ENCODE peak calls at places on chromosomes 1 and 21, in ten cellular contexts. P is epithelial cell of esophagus; G is activated CD4-positive, alpha-beta T cell treated with anti-CD3 and anti-CD28 coated beads, Interleukin-2, amount 50 U/mL, for 1 hour; W is A549; U is GM20000; D is NCI-H1694; K is GM04504; H is AG09309; O is hepatic stellate cell; Y is activated CD8-positive, alpha-beta memory T cell treated with anti-CD3 and anti-CD28 coated beads, Interleukin-2, amount 10 ng/mL, durations not matched to agents 7 days and 5 days. C is an unnamed sample.

GRCh38 chr1:16617101-16617727 is 3.9 kb upstream of the NBPF1 start:
- DNase-seq in H (no peak), K (no peak), G (no peak), D (no peak), P (no peak), Y (peak), U (peak), W (no peak), O (no peak), C (no peak)

GRCh38 chr1:60227581-60228252 is 154.1 kb upstream of the C1orf87 start:
- DNase-seq in G (no peak), Y (no peak), U (no peak), W (no peak), O (no peak), K (peak), H (no peak), D (no peak), P (peak), C (peak)

GRCh38 chr1:31040038-31040437 is 25.5 kb downstream of the PUM1 start:
- DNase-seq in K (no peak), H (no peak), G (no peak), O (no peak), P (no peak), U (no peak), W (peak), Y (no peak), D (no peak), C (no peak)

GRCh38 chr21:41659791-41660560 is 106.9 kb downstream of the RIPK4 start:
- DNase-seq in Y (no peak), O (no peak), W (peak), U (no peak), G (no peak), H (no peak), K (no peak), D (no peak), P (no peak), C (no peak)

GRCh38 chr21:42518216-42518615 is 4.6 kb downstream of the SLC37A1 start:
- DNase-seq in K (no peak), P (peak), O (peak), W (peak), H (peak), Y (no peak), D (no peak), G (no peak), U (no peak), C (no peak)

GRCh38 chr1:107748529-107748928 is 216.5 kb downstream of the VAV3 start:
- DNase-seq in G (no peak), P (peak), K (peak), Y (no peak), O (peak), U (no peak), W (peak), H (peak), D (peak), C (peak)

GRCh38 chr1:193322218-193322617 is 135.8 kb upstream of the B3GALT2 start:
- DNase-seq in O (peak), W (peak), U (no peak), H (no peak), K (no peak), P (peak), G (no peak), Y (no peak), D (no peak), C (peak)

GRCh38 chr1:185733818-185734709 is at the start of gene HMCN1:
- DNase-seq in P (peak), K (peak), D (peak), O (peak), H (no peak), U (peak), G (peak), Y (peak), W (peak), C (peak)

GRCh38 chr1:8396912-8397406 is 79.0 kb downstream of the SLC45A1 start:
- DNase-seq in P (peak), D (no peak), W (peak), K (peak), Y (peak), H (peak), U (peak), O (peak), G (no peak), C (peak)

GRCh38 chr1:87765686-87766085 is 437.0 kb downstream of the LMO4 start:
- DNase-seq in O (peak), D (no peak), G (no peak), Y (no peak), W (peak), K (peak), H (peak), U (no peak), P (peak), C (no peak)

GRCh38 chr1:196372896-196373536 is 235.2 kb downstream of the KCNT2 start:
- DNase-seq in G (no peak), P (peak), U (peak), O (no peak), W (peak), K (no peak), Y (no peak), D (peak), H (no peak), C (peak)

GRCh38 chr1:248810727-248811513 is 14.8 kb downstream of the SH3BP5L start:
- DNase-seq in W (no peak), D (no peak), H (no peak), O (peak), Y (no peak), K (no peak), U (peak), G (no peak), P (peak), C (no peak)

GRCh38 chr1:157532569-157532968 is 19.7 kb downstream of the FCRL5 start:
- DNase-seq in K (no peak), W (no peak), G (no peak), D (no peak), P (no peak), Y (no peak), H (no peak), O (no peak), U (no peak), C (no peak)

GRCh38 chr1:240405751-240406150 is 206.2 kb downstream of the GREM2 start:
- DNase-seq in O (no peak), P (no peak), U (no peak), G (no peak), K (no peak), Y (no peak), H (no peak), W (no peak), D (no peak), C (no peak)

GRCh38 chr1:19910650-19911049 is 12.8 kb downstream of the PLA2G2E start:
- DNase-seq in D (no peak), G (no peak), O (no peak), W (no peak), U (no peak), P (no peak), Y (no peak), K (no peak), H (no peak), C (no peak)

GRCh38 chr1:24562625-24563024 is 6.7 kb downstream of the NCMAP start:
- DNase-seq in G (no peak), U (no peak), D (no peak), K (no peak), O (no peak), H (no peak), W (peak), P (peak), Y (no peak), C (no peak)

GRCh38 chr1:151976015-151976343 is 17.7 kb downstream of the S100A10 start:
- DNase-seq in P (no peak), D (no peak), U (no peak), Y (no peak), G (no peak), H (no peak), K (no peak), W (no peak), O (no peak), C (no peak)

GRCh38 chr1:202249846-202250245 is 56.2 kb downstream of the LGR6 start:
- DNase-seq in G (no peak), K (peak), Y (no peak), H (no peak), O (no peak), W (no peak), U (no peak), P (no peak), D (no peak), C (no peak)

GRCh38 chr1:27314737-27315136 is 7.2 kb upstream of the TMEM222 start:
- DNase-seq in W (no peak), Y (no peak), U (no peak), O (no peak), P (no peak), D (no peak), G (no peak), K (no peak), H (no peak), C (no peak)

GRCh38 chr1:248852548-248852947 is 6.3 kb downstream of the ZNF692 start:
- DNase-seq in O (no peak), W (no peak), G (no peak), Y (no peak), H (no peak), K (no peak), D (no peak), P (no peak), U (no peak), C (no peak)

GRCh38 chr1:25031601-25031965 is 101.5 kb upstream of the RUNX3 start:
- DNase-seq in P (no peak), K (no peak), Y (peak), W (no peak), O (no peak), G (peak), U (peak), H (no peak), D (no peak), C (no peak)

GRCh38 chr1:11131816-11132215 is 32.1 kb upstream of the EXOSC10 start:
- DNase-seq in D (no peak), K (no peak), H (no peak), O (no peak), G (no peak), Y (no peak), P (no peak), U (no peak), W (no peak), C (no peak)

GRCh38 chr1:11439051-11439450 is 39.9 kb upstream of the DISP3 start:
- DNase-seq in G (no peak), Y (no peak), W (no peak), U (no peak), H (no peak), P (no peak), D (no peak), O (no peak), K (no peak), C (no peak)

GRCh38 chr1:202165267-202165941 is 5.0 kb upstream of the PTPN7 start:
- DNase-seq in W (no peak), D (no peak), U (no peak), O (no peak), Y (peak), H (no peak), G (peak), K (no peak), P (no peak), C (no peak)

C was measured in RWPE1.